ENCODE peak calls at places on chromosomes 16 and 17, in six cellular contexts. F is astrocyte of the cerebellum, I is fibroblast of pulmonary artery, E is kidney, X is omental fat pad, C is IMR-90. M is an unnamed sample.

GRCh38 chr17:2025622-2026309 is 632 bp upstream of the RTN4RL1 start:
- DNase-seq in X (no peak), I (peak; percentile 70), E (peak; percentile 86), C (peak; percentile 57), F (no peak), M (no peak)

GRCh38 chr16:54242199-54242598 is 44.4 kb downstream of the IRX3 start:
- DNase-seq in E (no peak), F (no peak), I (no peak), C (no peak), X (no peak), M (no peak)

GRCh38 chr16:87707097-87707496 is 58.7 kb downstream of the KLHDC4 start:
- DNase-seq in E (no peak), X (no peak), F (no peak), C (no peak), I (no peak), M (no peak)

GRCh38 chr16:3599922-3600321 is 11.5 kb downstream of the SLX4 start:
- DNase-seq in I (no peak), C (no peak), E (no peak), X (no peak), F (no peak), M (no peak)

GRCh38 chr16:11201498-11202259 is 54.3 kb downstream of the SOCS1 start:
- DNase-seq in E (no peak), C (peak; percentile 93), X (no peak), I (peak; percentile 82), F (no peak), M (no peak)

GRCh38 chr17:10616502-10617119 is 40.5 kb downstream of the MYH3 start:
- DNase-seq in F (peak; percentile 53), E (peak; percentile 82), I (peak; percentile 83), X (peak; percentile 96), C (peak; percentile 61), M (peak; percentile 87)

GRCh38 chr17:4944163-4944553 is 4.1 kb downstream of the RNF167 start:
- DNase-seq in C (no peak), F (no peak), I (no peak), E (no peak), X (no peak), M (no peak)

GRCh38 chr16:9092282-9092962 is 978 bp downstream of the HAPSTR1 start:
- DNase-seq in C (no peak), X (no peak), F (no peak), I (no peak), E (peak; percentile 88), M (peak; percentile 73)

GRCh38 chr17:3917391-3917931 is 1.2 kb upstream of the P2RX1 start:
- DNase-seq in I (peak; percentile 57), F (no peak), C (peak; percentile 30), E (peak; percentile 92), X (no peak), M (no peak)

GRCh38 chr16:3023415-3023668 is 400 bp downstream of the HCFC1R1 start:
- DNase-seq in E (no peak), I (peak; percentile 44), X (peak; percentile 35), F (no peak), C (peak; percentile 66), M (no peak)

GRCh38 chr16:29943846-29944669 is 17.8 kb upstream of the TMEM219 start:
- DNase-seq in C (peak; percentile 99), E (no peak), I (peak; percentile 98), X (peak; percentile 23), F (peak; percentile 93), M (no peak)

GRCh38 chr16:80299416-80299815 is 241.4 kb upstream of the DYNLRB2 start:
- DNase-seq in F (no peak), E (no peak), X (no peak), I (no peak), C (no peak), M (no peak)

GRCh38 chr17:58184308-58184985 is 8.1 kb upstream of the EPX start:
- DNase-seq in I (peak; percentile 55), F (peak; percentile 86), X (no peak), E (no peak), C (peak; percentile 47), M (no peak)

GRCh38 chr16:88886311-88886914 is 20.0 kb upstream of the PABPN1L start:
- DNase-seq in I (no peak), C (no peak), X (no peak), F (no peak), E (no peak), M (no peak)
- TF ChIP-seq CTCF in I (no peak), C (no peak), X (no peak), F (no peak), E (no peak), M (no peak)

DNA sequence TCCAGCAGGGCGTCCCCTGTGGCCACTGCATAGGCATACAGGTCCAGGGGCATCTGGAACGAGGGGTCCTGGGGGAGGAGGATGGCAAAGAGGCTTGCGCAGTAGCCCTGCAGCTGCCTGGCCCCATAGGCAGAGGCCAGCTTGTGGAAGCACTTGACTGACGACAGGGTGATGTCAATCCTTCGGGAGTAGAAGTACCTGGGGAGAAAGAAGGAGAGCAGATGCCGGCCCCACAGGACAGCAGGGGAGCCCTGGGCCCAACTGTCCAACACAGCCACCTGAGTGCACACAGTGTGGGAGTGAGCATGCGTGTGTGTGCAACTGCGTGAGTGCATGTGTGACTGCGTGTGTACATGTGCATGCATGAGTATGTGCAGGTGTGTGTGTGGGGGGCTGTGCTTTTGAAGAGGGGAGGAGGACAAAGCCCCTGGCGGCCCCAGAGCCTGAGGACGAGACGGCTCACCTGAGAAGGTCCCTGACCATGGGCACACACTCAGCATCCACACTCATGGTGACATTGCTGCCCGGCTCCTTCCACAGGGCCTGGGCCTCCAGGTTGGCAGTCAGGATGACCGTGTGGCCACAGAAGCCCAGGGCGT is 7.1 kb downstream of the LGALS3BP start:
- DNase-seq in F (no peak), I (no peak), E (peak; percentile 67), C (no peak), X (no peak), M (no peak)
- TF ChIP-seq CTCF in F (no peak), I (no peak), E (no peak), C (no peak), X (no peak), M (no peak)

GRCh38 chr17:49280061-49280460 is 49.5 kb upstream of the PHOSPHO1 start:
- DNase-seq in X (no peak), F (no peak), C (no peak), I (no peak), E (peak; percentile 15), M (no peak)

GRCh38 chr17:49280918-49281317 is 50.3 kb upstream of the PHOSPHO1 start:
- DNase-seq in E (no peak), I (no peak), F (no peak), C (no peak), X (no peak), M (no peak)

GRCh38 chr17:49277638-49278037 is 47.1 kb upstream of the PHOSPHO1 start:
- DNase-seq in I (no peak), F (no peak), X (no peak), C (peak; percentile 16), E (peak; percentile 33), M (no peak)

GRCh38 chr17:49278076-49278475 is 47.5 kb upstream of the PHOSPHO1 start:
- DNase-seq in C (no peak), E (peak; percentile 15), F (no peak), I (no peak), X (no peak), M (no peak)
- TF ChIP-seq CTCF in C (no peak), E (no peak), F (no peak), I (no peak), X (no peak), M (no peak)

GRCh38 chr17:30299000-30299399 is 7.3 kb upstream of the BLMH start:
- DNase-seq in I (peak; percentile 56), X (no peak), E (no peak), F (no peak), C (peak; percentile 21), M (no peak)
- TF ChIP-seq CTCF in I (peak; percentile 56), X (no peak), E (no peak), F (peak; percentile 48), C (peak; percentile 53), M (peak; percentile 53)

DNA sequence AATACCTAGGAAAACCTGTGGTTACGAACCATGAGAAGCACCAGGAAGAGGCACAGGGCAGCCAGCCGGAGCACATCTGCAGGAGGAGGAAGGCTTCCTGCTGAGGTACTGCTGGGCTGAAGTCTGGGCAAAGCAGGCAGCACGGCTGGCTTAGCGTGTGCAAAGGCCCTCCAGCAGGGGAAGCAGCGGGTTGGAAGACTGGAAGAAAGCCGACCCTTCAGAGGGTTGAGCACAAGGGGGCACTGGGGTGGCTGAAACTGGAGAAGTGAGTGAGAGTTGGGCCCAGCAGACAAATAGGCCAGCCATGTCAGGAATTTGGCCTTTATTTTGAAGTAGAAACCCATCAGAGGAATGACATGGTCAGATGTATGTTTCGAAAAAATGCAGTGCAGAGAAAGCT is 12.1 kb upstream of the HSD3B7 start:
- DNase-seq in C (peak; percentile 31), X (no peak), E (no peak), F (no peak), I (no peak), M (no peak)
- TF ChIP-seq CTCF in C (peak; percentile 38), X (no peak), E (no peak), F (peak; percentile 30), I (peak; percentile 8), M (peak; percentile 21)

GRCh38 chr16:65661451-65661850 is 539.6 kb upstream of the CDH11 start:
- DNase-seq in E (no peak), F (no peak), C (no peak), I (no peak), X (no peak), M (no peak)

GRCh38 chr16:65663774-65664173 is 541.9 kb upstream of the CDH11 start:
- DNase-seq in F (no peak), C (no peak), E (no peak), X (no peak), I (no peak), M (no peak)

GRCh38 chr16:65662236-65662635 is 540.4 kb upstream of the CDH11 start:
- DNase-seq in X (no peak), C (no peak), F (no peak), I (no peak), E (no peak), M (no peak)

GRCh38 chr16:65666132-65666869 is 544.4 kb upstream of the CDH11 start:
- DNase-seq in I (no peak), X (no peak), C (no peak), F (peak; percentile 87), E (no peak), M (no peak)

DNA sequence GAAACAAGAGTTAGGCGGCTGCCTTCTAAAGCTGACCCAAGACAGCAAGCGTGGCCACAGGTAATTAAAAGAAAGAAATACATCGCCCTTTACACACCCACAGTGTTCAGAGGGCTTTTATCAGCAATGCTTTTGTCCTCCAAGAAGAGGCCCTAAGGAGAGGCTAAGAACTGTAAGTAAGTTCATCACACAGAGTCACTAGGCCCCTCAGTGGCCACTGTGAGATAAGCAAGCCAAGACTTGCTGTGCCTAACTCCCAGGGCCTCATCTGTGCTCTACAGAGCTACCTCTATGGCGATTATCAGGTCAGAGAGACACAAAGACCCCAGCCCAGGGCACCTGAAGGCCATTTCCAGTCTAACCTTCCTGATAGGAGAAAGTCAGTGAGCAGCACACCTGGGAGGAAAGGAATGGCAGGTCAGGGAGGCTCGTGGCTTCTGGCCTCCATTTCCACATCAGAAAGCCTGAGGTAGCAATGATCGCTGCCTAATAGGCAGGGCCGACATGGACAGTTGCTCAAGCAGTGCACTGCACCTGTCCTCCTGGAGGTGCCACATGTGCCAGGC is 545.2 kb upstream of the CDH11 start:
- DNase-seq in F (peak; percentile 39), I (peak; percentile 55), E (no peak), X (no peak), C (peak; percentile 28), M (no peak)
- TF ChIP-seq CTCF in F (peak; percentile 33), I (peak; percentile 33), E (no peak), X (no peak), C (no peak), M (peak; percentile 60)